ENCODE peak calls at places on chromosomes 12 and 14, in six cellular contexts. S, O, P, F, K and U are unnamed samples.

GRCh38 chr14:33693237-33693636 is 257.6 kb downstream of the EGLN3 start:
- DNase-seq in P (no peak), S (peak), F (no peak), O (no peak), K (no peak), U (peak)

GRCh38 chr14:100889641-100890040 is 13.9 kb downstream of the RTL1 start:
- DNase-seq in S (no peak), O (no peak), K (no peak), F (no peak), P (no peak), U (no peak)

GRCh38 chr14:100386121-100386520 is 63.0 kb downstream of the SLC25A47 start:
- DNase-seq in O (no peak), S (no peak), K (no peak), P (no peak), F (no peak), U (no peak)

GRCh38 chr14:69685716-69686115 is 74.3 kb downstream of the SUSD6 start:
- DNase-seq in F (peak), S (peak), P (no peak), K (no peak), O (no peak), U (peak)

GRCh38 chr12:62331306-62331705 is 71.1 kb downstream of the USP15 start:
- DNase-seq in S (no peak), O (no peak), P (peak), K (no peak), F (no peak), U (no peak)

GRCh38 chr14:77186911-77187648 is 5.5 kb downstream of the TMEM63C start:
- DNase-seq in O (no peak), S (peak), K (no peak), F (peak), P (no peak), U (no peak)

GRCh38 chr12:25812295-25812694 is 146.2 kb upstream of the RASSF8 start:
- DNase-seq in P (no peak), O (no peak), S (no peak), K (no peak), F (no peak), U (no peak)

GRCh38 chr14:96592591-96593388 is 90.6 kb downstream of the PAPOLA start:
- DNase-seq in P (peak), F (peak), O (no peak), S (peak), K (peak), U (peak)

GRCh38 chr12:6434205-6435180 is 10.3 kb upstream of the CD27 start:
- DNase-seq in O (no peak), P (peak), F (no peak), S (no peak), K (no peak), U (peak)

GRCh38 chr12:6267007-6267721 is 43.3 kb upstream of the PLEKHG6 start:
- DNase-seq in P (peak), O (no peak), K (no peak), F (no peak), S (peak), U (no peak)

GRCh38 chr12:51318846-51319570 is 5.0 kb downstream of the BIN2 start:
- DNase-seq in P (peak), O (no peak), S (no peak), K (peak), F (no peak), U (no peak)

GRCh38 chr12:84874125-84874824 is 38.3 kb downstream of the SLC6A15 start:
- DNase-seq in P (peak), O (peak), S (peak), F (no peak), K (peak), U (peak)

GRCh38 chr14:32011225-32011624 is 65.9 kb upstream of the ARHGAP5 start:
- DNase-seq in F (no peak), S (no peak), P (no peak), O (no peak), K (no peak), U (no peak)

GRCh38 chr14:56247495-56248087 is 129.4 kb downstream of the PELI2 start:
- DNase-seq in P (no peak), F (no peak), K (no peak), O (no peak), S (peak), U (peak)

GRCh38 chr14:31785574-31785973 is 224.4 kb downstream of the NUBPL start:
- DNase-seq in P (no peak), S (no peak), F (no peak), K (no peak), O (no peak), U (no peak)

GRCh38 chr12:76083761-76084276 is 666 bp downstream of the NAP1L1 start:
- DNase-seq in P (peak), S (peak), O (peak), K (peak), F (peak), U (peak)

GRCh38 chr12:31339831-31340622 is 14.1 kb upstream of the SINHCAF start:
- DNase-seq in S (no peak), F (no peak), P (no peak), O (no peak), K (no peak), U (no peak)

GRCh38 chr12:57169046-57169795 is 21.8 kb upstream of the LRP1-AS start:
- DNase-seq in F (no peak), S (no peak), O (no peak), K (no peak), P (no peak), U (no peak)

GRCh38 chr12:112466011-112466422 is 47.3 kb downstream of the PTPN11 start:
- DNase-seq in F (no peak), O (no peak), K (no peak), S (no peak), P (no peak), U (no peak)

GRCh38 chr14:68807148-68807600 is 14.3 kb upstream of the ZFP36L1 start:
- DNase-seq in O (peak), S (peak), F (peak), P (no peak), K (no peak), U (peak)

GRCh38 chr12:99911076-99911475 is 73.7 kb downstream of the ANKS1B start:
- DNase-seq in F (no peak), P (no peak), O (peak), S (peak), K (no peak), U (peak)

GRCh38 chr12:113978080-113978479 is 12.0 kb upstream of the RBM19 start:
- DNase-seq in P (no peak), O (no peak), K (no peak), S (no peak), F (no peak), U (no peak)

GRCh38 chr12:62834971-62835547 is 99.9 kb downstream of the PPM1H start:
- DNase-seq in P (peak), K (no peak), S (peak), O (no peak), F (no peak), U (peak)

GRCh38 chr14:90381999-90382451 is 14.8 kb upstream of the CALM1 start:
- DNase-seq in K (no peak), P (peak), O (no peak), F (peak), S (no peak), U (no peak)

GRCh38 chr14:52835122-52835903 is 43.9 kb upstream of the GNPNAT1 start:
- DNase-seq in K (no peak), O (no peak), P (no peak), F (no peak), S (peak), U (peak)

GRCh38 chr14:22977684-22978486 is 4.5 kb downstream of the AJUBA start:
- DNase-seq in K (no peak), S (peak), O (no peak), F (peak), P (no peak), U (peak)

GRCh38 chr12:21656931-21657335 is 709 bp downstream of the LDHB start:
- DNase-seq in F (peak), S (peak), O (no peak), P (peak), K (peak), U (peak)

GRCh38 chr14:32933943-32934890 is 4.5 kb upstream of the NPAS3 start:
- DNase-seq in S (peak), K (no peak), P (no peak), F (peak), O (no peak), U (peak)

DNA sequence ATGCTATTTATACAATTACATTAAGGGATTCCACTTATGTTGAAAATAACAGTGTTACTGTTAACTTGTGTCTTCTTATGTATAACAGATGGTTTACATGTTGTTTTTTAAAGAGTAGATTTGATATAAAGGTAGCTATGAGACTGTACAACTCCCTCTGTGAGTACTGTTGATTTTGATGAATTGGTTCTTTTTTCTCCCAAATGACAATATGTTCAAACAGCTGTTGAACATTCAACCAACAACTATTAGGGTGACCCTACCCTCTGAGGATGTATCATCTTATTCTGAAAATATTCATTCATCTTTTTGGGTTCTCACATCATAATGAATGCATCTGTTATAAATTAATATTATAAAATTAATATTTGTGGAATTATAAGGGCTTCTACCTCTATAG is 456.9 kb upstream of the MGAT4C start:
- DNase-seq in K (no peak), P (no peak), S (no peak), O (no peak), F (no peak), U (no peak)
- H3K4me3 ChIP-seq in K (no peak), P (no peak), S (no peak), O (no peak), F (no peak), U (no peak)

GRCh38 chr14:95515523-95516517 is 630 bp downstream of the SYNE3 start:
- DNase-seq in P (peak), F (peak), O (no peak), S (peak), K (peak), U (peak)
- TF ChIP-seq CTCF in P (peak), F (peak), O (peak), S (peak), K (peak), U (peak)

DNA sequence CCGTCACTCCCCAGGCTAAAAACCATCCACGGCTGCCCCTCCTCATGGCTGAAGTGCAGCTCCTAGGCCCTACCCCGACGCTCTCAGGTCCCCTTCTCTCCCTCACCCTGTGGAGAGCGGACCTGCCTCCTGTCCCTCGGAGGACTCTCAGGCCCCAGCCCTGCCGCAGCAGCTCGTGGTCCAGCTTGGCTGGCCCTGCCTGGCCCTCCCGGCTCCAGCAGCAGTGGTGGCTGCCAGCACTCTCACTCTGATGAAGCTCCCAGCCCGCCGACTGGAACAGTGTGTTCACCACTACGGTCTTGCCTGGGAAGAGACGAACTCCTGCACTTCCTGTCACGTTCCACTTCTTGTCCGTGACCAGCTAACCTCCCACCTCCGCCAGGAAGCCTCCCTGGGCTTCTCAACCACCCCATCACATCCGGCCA is 11.1 kb downstream of the BAG5 start:
- DNase-seq in K (no peak), S (peak), O (no peak), P (no peak), F (no peak), U (no peak)
- H3K4me3 ChIP-seq in K (no peak), S (peak), O (no peak), P (no peak), F (no peak), U (no peak)

GRCh38 chr12:59724011-59724703 is 128.3 kb downstream of the SLC16A7 start:
- DNase-seq in O (no peak), S (no peak), P (no peak), K (no peak), F (no peak), U (no peak)

GRCh38 chr12:59719701-59720100 is 123.9 kb downstream of the SLC16A7 start:
- DNase-seq in P (no peak), F (no peak), O (no peak), S (no peak), K (no peak), U (no peak)

DNA sequence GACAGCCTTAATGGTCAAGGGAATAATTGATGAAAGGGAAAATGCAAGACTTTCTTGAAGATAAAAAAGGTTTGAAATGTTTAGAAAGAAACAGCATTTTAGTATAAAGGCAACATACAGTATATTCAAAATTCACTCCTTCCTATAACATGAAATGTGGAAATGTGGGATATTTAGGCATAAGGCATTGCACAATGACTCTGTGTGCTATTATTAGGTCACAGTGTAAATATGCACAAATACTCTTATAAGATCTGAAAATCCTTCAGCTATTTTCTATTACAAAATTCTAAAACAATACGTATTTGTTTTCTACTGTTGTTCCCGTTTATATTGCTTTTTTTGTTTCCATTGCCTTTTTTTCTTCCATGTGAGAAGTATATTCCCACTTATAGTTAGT is 127.7 kb downstream of the SLC16A7 start:
- DNase-seq in K (no peak), F (no peak), O (no peak), P (no peak), S (no peak), U (no peak)
- TF ChIP-seq CTCF in K (no peak), F (no peak), O (no peak), P (no peak), S (no peak), U (no peak)

DNA sequence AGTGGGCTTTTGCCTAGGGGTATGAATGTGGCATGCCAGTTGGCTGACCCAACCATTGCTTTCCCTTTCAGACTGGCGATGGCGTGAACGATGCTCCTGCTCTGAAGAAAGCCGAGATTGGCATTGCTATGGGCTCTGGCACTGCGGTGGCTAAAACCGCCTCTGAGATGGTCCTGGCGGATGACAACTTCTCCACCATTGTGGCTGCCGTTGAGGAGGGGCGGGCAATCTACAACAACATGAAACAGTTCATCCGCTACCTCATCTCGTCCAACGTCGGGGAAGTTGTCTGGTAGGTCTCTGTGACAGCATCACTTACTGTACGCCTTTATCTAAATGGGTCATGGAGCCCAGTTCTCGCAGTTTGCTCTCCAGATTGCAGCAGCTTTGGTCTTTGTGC is 61.1 kb downstream of the ATP2A2 start:
- DNase-seq in S (no peak), P (no peak), K (no peak), O (no peak), F (no peak), U (no peak)
- H3K4me3 ChIP-seq in S (no peak), P (no peak), K (no peak), O (no peak), F (no peak), U (no peak)

GRCh38 chr12:46839964-46840363 is 14.2 kb upstream of the SLC38A4 start:
- DNase-seq in O (no peak), F (no peak), S (no peak), K (no peak), P (no peak), U (no peak)
- TF ChIP-seq CTCF in O (no peak), F (no peak), S (no peak), K (no peak), P (no peak), U (no peak)

GRCh38 chr12:46948936-46949555 is 123.2 kb upstream of the SLC38A4 start:
- DNase-seq in F (no peak), P (no peak), K (no peak), O (no peak), S (peak), U (no peak)
- H3K4me3 ChIP-seq in F (no peak), P (no peak), K (no peak), O (no peak), S (no peak), U (no peak)